ENCODE peak calls at places on chromosome 4, in seven cellular contexts. Q is H4; P is GM06990; T is frontal cortex; X is dorsolateral prefrontal cortex; G is activated CD4-positive, alpha-beta T cell treated with anti-CD3 and anti-CD28 coated beads, Interleukin-2, amount 10 ng/mL, durations not matched to agents 7 days and 5 days; E is osteocyte. U is an unnamed sample.

GRCh38 chr4:155353923-155354540 is 22.7 kb downstream of the MAP9 start:
- DNase-seq in Q (peak; percentile 32), P (no peak), T (peak; percentile 3), X (peak; percentile 60), G (peak; percentile 39), E (no peak), U (no peak)

GRCh38 chr4:58603951-58604350 is 1493.8 kb upstream of the IGFBP7 start:
- DNase-seq in Q (no peak), P (no peak), T (no peak), X (no peak), G (no peak), E (no peak), U (no peak)

GRCh38 chr4:140071806-140072205 is 82.2 kb downstream of the MAML3 start:
- DNase-seq in Q (no peak), P (peak; percentile 36), T (no peak), X (no peak), G (peak; percentile 79), E (no peak), U (peak; percentile 58)

GRCh38 chr4:10706236-10706635 is 21.7 kb upstream of the CLNK start:
- DNase-seq in Q (no peak), P (no peak), T (no peak), X (no peak), G (no peak), E (no peak), U (no peak)

GRCh38 chr4:178339769-178340168 is 897.5 kb upstream of the AGA start:
- DNase-seq in Q (no peak), P (no peak), T (no peak), X (no peak), G (no peak), E (no peak), U (no peak)

GRCh38 chr4:137749466-137749865 is 217.2 kb upstream of the PCDH18 start:
- DNase-seq in Q (no peak), P (no peak), T (no peak), X (no peak), G (no peak), E (no peak), U (no peak)

GRCh38 chr4:153345011-153345981 is 808 bp downstream of the MND1 start:
- DNase-seq in Q (peak; percentile 50), P (no peak), T (peak; percentile 33), X (peak; percentile 29), G (peak; percentile 71), E (peak; percentile 75), U (peak; percentile 26)

GRCh38 chr4:89482248-89482647 is 174.6 kb upstream of the GPRIN3 start:
- DNase-seq in Q (peak; percentile 71), P (no peak), T (no peak), X (no peak), G (no peak), E (no peak), U (no peak)

GRCh38 chr4:11438647-11439046 is 10.0 kb upstream of the HS3ST1 start:
- DNase-seq in Q (no peak), P (no peak), T (no peak), X (no peak), G (no peak), E (no peak), U (no peak)

GRCh38 chr4:5940470-5941203 is 47.8 kb upstream of the CRMP1 start:
- DNase-seq in Q (peak; percentile 77), P (no peak), T (no peak), X (no peak), G (no peak), E (no peak), U (no peak)

GRCh38 chr4:77917075-77917474 is 54.4 kb downstream of the MRPL1 start:
- DNase-seq in Q (no peak), P (no peak), T (no peak), X (no peak), G (no peak), E (no peak), U (no peak)

GRCh38 chr4:74794341-74794801 is at the start of gene BTC:
- DNase-seq in Q (peak; percentile 60), P (peak; percentile 9), T (peak; percentile 14), X (peak; percentile 26), G (no peak), E (peak; percentile 84), U (no peak)

GRCh38 chr4:965766-966134 is 7.6 kb downstream of the DGKQ start:
- DNase-seq in Q (no peak), P (no peak), T (no peak), X (no peak), G (no peak), E (no peak), U (no peak)

GRCh38 chr4:126213996-126214395 is 899.2 kb downstream of the FAT4 start:
- DNase-seq in Q (peak; percentile 23), P (no peak), T (no peak), X (no peak), G (no peak), E (no peak), U (no peak)

GRCh38 chr4:85431156-85431555 is 43.8 kb upstream of the ARHGAP24 start:
- DNase-seq in Q (no peak), P (no peak), T (no peak), X (no peak), G (no peak), E (no peak), U (no peak)

GRCh38 chr4:119735136-119735770 is 106.6 kb upstream of the PDE5A start:
- DNase-seq in Q (peak; percentile 94), P (no peak), T (no peak), X (no peak), G (no peak), E (no peak), U (no peak)

GRCh38 chr4:23855912-23856605 is 33.8 kb downstream of the PPARGC1A start:
- DNase-seq in Q (peak; percentile 90), P (no peak), T (no peak), X (no peak), G (no peak), E (no peak), U (no peak)

GRCh38 chr4:145583191-145583590 is 36.0 kb upstream of the MMAA start:
- DNase-seq in Q (no peak), P (no peak), T (no peak), X (no peak), G (no peak), E (no peak), U (no peak)

GRCh38 chr4:98786866-98787265 is 128.5 kb upstream of the TSPAN5 start:
- DNase-seq in Q (peak; percentile 26), P (no peak), T (no peak), X (no peak), G (no peak), E (no peak), U (no peak)

GRCh38 chr4:150348079-150348478 is 233.9 kb upstream of the MAB21L2 start:
- DNase-seq in Q (peak; percentile 19), P (no peak), T (no peak), X (no peak), G (no peak), E (no peak), U (no peak)

GRCh38 chr4:95013236-95013635 is 255.5 kb downstream of the BMPR1B start:
- DNase-seq in Q (no peak), P (no peak), T (no peak), X (no peak), G (no peak), E (no peak), U (no peak)

GRCh38 chr4:20723019-20723418 is 22.8 kb downstream of the PACRGL start:
- DNase-seq in Q (no peak), P (no peak), T (no peak), X (no peak), G (no peak), E (no peak), U (no peak)

GRCh38 chr4:8892556-8893226 is 21.1 kb upstream of the HMX1 start:
- DNase-seq in Q (no peak), P (no peak), T (no peak), X (no peak), G (no peak), E (no peak), U (no peak)

GRCh38 chr4:100516225-100516624 is 1.6 kb downstream of the EMCN start:
- DNase-seq in Q (no peak), P (no peak), T (no peak), X (no peak), G (no peak), E (no peak), U (no peak)

GRCh38 chr4:9997881-9998280 is 23.4 kb downstream of the SLC2A9 start:
- DNase-seq in Q (no peak), P (no peak), T (no peak), X (no peak), G (no peak), E (no peak), U (no peak)

GRCh38 chr4:2378898-2379297 is 39.5 kb downstream of the ZFYVE28 start:
- DNase-seq in Q (no peak), P (no peak), T (no peak), X (no peak), G (no peak), E (no peak), U (no peak)

GRCh38 chr4:141131738-141132688 is 1.3 kb downstream of the RNF150 start:
- DNase-seq in Q (no peak), P (peak; percentile 18), T (no peak), X (no peak), G (no peak), E (no peak), U (no peak)

GRCh38 chr4:63589796-63590195 is 819.5 kb downstream of the TECRL start:
- DNase-seq in Q (no peak), P (no peak), T (no peak), X (no peak), G (no peak), E (no peak), U (no peak)

GRCh38 chr4:174702974-174703478 is 126.0 kb downstream of the GLRA3 start:
- DNase-seq in Q (no peak), P (no peak), T (no peak), X (no peak), G (no peak), E (no peak), U (no peak)

GRCh38 chr4:1722551-1723071 is 1.3 kb downstream of the TACC3 start:
- DNase-seq in Q (no peak), P (no peak), T (no peak), X (peak; percentile 14), G (no peak), E (no peak), U (no peak)

GRCh38 chr4:148438047-148438446 is 4.2 kb downstream of the NR3C2 start:
- DNase-seq in Q (no peak), P (no peak), T (no peak), X (no peak), G (no peak), E (no peak), U (no peak)

GRCh38 chr4:81095411-81095810 is 64.9 kb downstream of the BMP3 start:
- DNase-seq in Q (no peak), P (no peak), T (no peak), X (no peak), G (no peak), E (no peak), U (no peak)

GRCh38 chr4:6221851-6222760 is 21.8 kb upstream of the JAKMIP1 start:
- DNase-seq in Q (no peak), P (peak; percentile 72), T (peak; percentile 84), X (peak; percentile 76), G (no peak), E (peak; percentile 82), U (no peak)

GRCh38 chr4:13403833-13404232 is 80.3 kb downstream of the RAB28 start:
- DNase-seq in Q (no peak), P (no peak), T (no peak), X (no peak), G (no peak), E (no peak), U (no peak)

GRCh38 chr4:114137984-114138383 is 158.5 kb upstream of the ARSJ start:
- DNase-seq in Q (no peak), P (no peak), T (no peak), X (no peak), G (no peak), E (no peak), U (no peak)

GRCh38 chr4:103786014-103786413 is 66.2 kb upstream of the TACR3 start:
- DNase-seq in Q (peak; percentile 58), P (peak; percentile 2), T (no peak), X (no peak), G (no peak), E (no peak), U (no peak)

GRCh38 chr4:139734201-139734874 is 68.7 kb downstream of the MGST2 start:
- DNase-seq in Q (peak; percentile 15), P (no peak), T (peak; percentile 30), X (no peak), G (no peak), E (no peak), U (no peak)

GRCh38 chr4:97720869-97721432 is 422.3 kb downstream of the STPG2 start:
- DNase-seq in Q (peak; percentile 58), P (no peak), T (peak; percentile 7), X (no peak), G (no peak), E (no peak), U (no peak)

U was measured in stimulated activated naive B cell treated with anti-CD40 and anti-IgM and Interleukin-4, amounts not matched to agents 10 μg/mL and 1 μg/mL and 100 μg/mL, for 72 hours.